ENCODE peak calls at places on chromosomes 12 and 14, in four cellular contexts. I is K562, P is HepG2, U is GM12878. O is an unnamed sample.

GRCh38 chr14:65167072-65167645 is 64.8 kb upstream of the MAX start:
- DNase-seq in U (no peak), I (no peak), P (no peak), O (no peak)

GRCh38 chr14:23624830-23625404 is 11.2 kb upstream of the DHRS2 start:
- DNase-seq in I (no peak), P (no peak), U (no peak), O (no peak)

GRCh38 chr12:54592316-54592715 is 3.9 kb upstream of the PPP1R1A start:
- DNase-seq in I (no peak), U (no peak), P (no peak), O (no peak)

GRCh38 chr12:21894792-21895392 is 46.3 kb downstream of the ABCC9 start:
- DNase-seq in P (no peak), I (no peak), U (no peak), O (no peak)

GRCh38 chr12:25368542-25368941 is 117.8 kb upstream of the KRAS start:
- DNase-seq in I (no peak), P (no peak), U (no peak), O (no peak)

GRCh38 chr12:116389990-116390655 is 112.6 kb upstream of the MED13L start:
- DNase-seq in U (no peak), P (no peak), I (no peak), O (no peak)

GRCh38 chr12:63753743-63754142 is 26.0 kb upstream of the RXYLT1 start:
- DNase-seq in I (no peak), P (no peak), U (no peak), O (no peak)

GRCh38 chr14:89912667-89913211 is 41.8 kb downstream of the EFCAB11 start:
- DNase-seq in U (no peak), I (no peak), P (peak), O (no peak)

GRCh38 chr12:14774944-14775651 is 28.2 kb downstream of the WBP11 start:
- DNase-seq in U (no peak), P (no peak), I (no peak), O (no peak)

GRCh38 chr14:104665663-104666522 is 23.5 kb upstream of the INF2 start:
- DNase-seq in I (no peak), P (peak), U (no peak), O (no peak)

DNA sequence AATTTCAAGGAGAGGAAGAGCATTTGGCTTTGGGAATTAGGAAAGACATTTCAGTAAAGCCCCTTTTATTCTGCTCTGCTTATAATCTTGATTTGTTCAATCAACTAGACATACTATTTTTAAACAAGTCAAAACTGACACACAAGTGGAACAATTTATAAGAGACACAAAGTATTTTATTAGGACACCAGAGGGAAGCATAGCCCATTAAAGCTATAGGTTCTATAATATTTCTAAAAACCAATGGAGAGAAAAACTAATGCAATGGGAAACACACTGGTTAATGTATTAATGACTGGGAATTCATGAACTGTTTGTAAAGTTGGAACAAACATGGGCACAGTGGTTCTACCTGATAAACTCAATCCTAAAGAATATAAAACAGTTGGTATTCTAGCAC is 15.3 kb upstream of the CERS5 start:
- DNase-seq in U (no peak), I (no peak), P (no peak), O (no peak)
- TF ChIP-seq ETV6 in U (no peak), I (no peak), P (no peak), O (no peak)

GRCh38 chr14:24677956-24678355 is 44.0 kb upstream of the GZMB start:
- DNase-seq in U (no peak), P (no peak), I (no peak), O (no peak)

GRCh38 chr14:24670594-24670993 is 36.6 kb upstream of the GZMB start:
- DNase-seq in I (no peak), U (no peak), P (no peak), O (no peak)

GRCh38 chr14:24673059-24673458 is 39.1 kb upstream of the GZMB start:
- DNase-seq in P (no peak), U (no peak), I (no peak), O (no peak)

GRCh38 chr14:24673534-24674203 is 39.7 kb upstream of the GZMB start:
- DNase-seq in U (peak), I (no peak), P (no peak), O (no peak)

DNA sequence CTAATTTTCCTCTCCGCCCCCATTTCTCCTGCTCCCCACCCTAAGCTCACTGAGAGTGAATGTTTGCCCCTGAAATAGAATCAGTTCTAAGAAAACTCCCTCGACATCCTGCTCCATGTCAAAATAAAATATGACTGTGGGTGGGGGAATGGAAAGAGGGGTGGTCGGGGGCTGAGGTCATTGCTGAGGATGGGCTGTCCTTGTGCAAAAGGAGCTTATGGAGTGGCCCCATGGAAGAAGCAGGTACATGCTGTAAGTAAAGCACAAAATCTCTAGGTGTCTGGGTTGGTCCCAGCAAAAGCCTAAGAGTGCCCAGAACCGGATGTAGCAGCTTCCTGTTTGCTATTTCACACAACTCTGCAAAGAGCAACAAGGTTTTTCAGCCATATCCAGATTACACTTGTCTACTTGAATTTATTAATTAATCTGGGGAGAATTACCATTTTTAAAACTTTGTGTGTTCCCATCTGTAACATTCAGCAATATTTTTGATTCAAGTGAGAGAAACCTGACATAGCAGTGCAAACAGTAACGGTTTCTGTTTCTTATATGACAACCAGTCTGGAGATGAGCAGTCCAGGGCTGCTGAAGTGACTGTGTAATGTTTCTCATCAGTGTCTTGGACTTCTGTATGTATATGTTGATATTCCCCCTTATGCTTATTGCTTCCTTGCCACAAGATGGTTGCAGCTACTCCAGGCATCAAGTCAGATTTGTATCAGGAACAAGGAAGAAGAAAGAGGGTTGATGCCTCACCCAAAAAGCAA is 40.4 kb upstream of the GZMB start:
- DNase-seq in I (no peak), P (no peak), U (no peak), O (no peak)
- TF ChIP-seq ETV6 in I (no peak), P (no peak), U (peak), O (no peak)

DNA sequence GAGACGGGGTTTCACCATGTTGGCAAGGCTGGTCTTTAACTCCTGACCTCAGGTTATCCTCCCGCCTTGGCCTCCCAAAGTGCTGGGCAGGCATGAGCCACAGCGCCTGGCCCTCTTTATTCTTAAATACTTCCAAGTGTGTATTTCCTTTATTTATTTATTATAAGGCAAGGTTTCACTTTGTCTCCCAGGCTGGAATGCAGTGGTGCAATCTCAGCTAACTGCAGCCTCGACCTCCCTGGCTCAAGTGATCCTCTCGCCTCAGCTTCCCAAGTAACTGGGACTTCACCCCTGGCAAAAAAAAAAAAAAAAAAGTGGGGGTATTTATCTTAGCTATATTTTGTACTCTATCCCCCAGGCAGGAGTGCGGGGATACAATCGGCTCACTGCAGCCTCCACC is 6.8 kb downstream of the FAM216A start:
- DNase-seq in U (no peak), I (no peak), P (no peak), O (no peak)
- TF ChIP-seq ETV6 in U (no peak), I (no peak), P (no peak), O (no peak)

GRCh38 chr12:51947597-51947996 is 3.9 kb upstream of the ACVR1B start:
- DNase-seq in P (no peak), I (no peak), U (no peak), O (no peak)

GRCh38 chr12:51948066-51948465 is 3.4 kb upstream of the ACVR1B start:
- DNase-seq in I (no peak), P (no peak), U (no peak), O (no peak)

GRCh38 chr12:51951199-51951842 is at the start of gene ACVR1B:
- DNase-seq in U (peak), P (peak), I (peak), O (peak)

GRCh38 chr12:51950682-51951198 is 759 bp upstream of the ACVR1B start:
- DNase-seq in U (no peak), P (no peak), I (no peak), O (no peak)

DNA sequence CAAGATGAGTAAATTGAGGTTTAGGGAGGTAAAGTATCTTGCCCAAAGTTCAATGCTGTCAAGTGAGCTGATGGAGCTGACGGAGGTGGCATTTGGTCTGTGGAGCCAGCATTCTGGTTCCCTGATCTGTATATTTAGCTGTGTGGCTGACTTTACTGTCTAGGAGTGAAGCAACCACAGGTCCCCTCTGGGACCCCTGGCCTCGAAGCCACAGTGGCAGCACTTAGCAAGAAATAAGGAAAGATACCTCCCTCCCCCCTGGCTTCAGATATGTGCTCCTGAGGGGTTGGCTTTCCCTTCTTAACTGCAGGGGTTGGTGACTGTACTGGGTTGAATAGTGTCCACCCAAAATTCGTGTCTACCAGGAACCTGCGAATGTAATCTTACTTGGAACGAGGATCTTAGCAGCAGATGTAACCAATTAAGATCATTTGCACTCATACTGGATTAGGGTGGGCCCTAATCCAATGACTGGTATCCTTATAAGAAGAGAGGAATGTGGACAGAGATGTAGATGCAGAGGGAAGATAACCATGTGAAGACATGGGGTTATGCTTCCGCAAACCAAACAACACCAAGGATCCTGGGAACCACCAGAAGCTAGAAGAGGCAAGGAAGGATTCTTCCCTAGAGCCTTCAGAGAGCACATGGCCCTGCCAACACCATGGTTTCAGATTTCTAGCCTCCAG is 2.0 kb upstream of the ACVR1B start:
- DNase-seq in U (no peak), I (no peak), P (no peak), O (no peak)
- TF ChIP-seq ETV6 in U (no peak), I (no peak), P (no peak), O (no peak)

GRCh38 chr12:28550757-28551381 is 360.6 kb downstream of the CCDC91 start:
- DNase-seq in U (no peak), P (peak), I (no peak), O (no peak)

GRCh38 chr12:28558232-28558631 is 368.0 kb downstream of the CCDC91 start:
- DNase-seq in P (no peak), U (no peak), I (no peak), O (no peak)

GRCh38 chr12:28555729-28556128 is 365.5 kb downstream of the CCDC91 start:
- DNase-seq in U (no peak), I (no peak), P (no peak), O (no peak)

GRCh38 chr12:28552472-28553061 is 362.3 kb downstream of the CCDC91 start:
- DNase-seq in U (no peak), P (no peak), I (no peak), O (no peak)
- TF ChIP-seq ETV6 in U (no peak), P (no peak), I (no peak), O (no peak)

GRCh38 chr12:82625523-82625922 is 61.2 kb upstream of the TMTC2 start:
- DNase-seq in P (no peak), I (no peak), U (no peak), O (no peak)

DNA sequence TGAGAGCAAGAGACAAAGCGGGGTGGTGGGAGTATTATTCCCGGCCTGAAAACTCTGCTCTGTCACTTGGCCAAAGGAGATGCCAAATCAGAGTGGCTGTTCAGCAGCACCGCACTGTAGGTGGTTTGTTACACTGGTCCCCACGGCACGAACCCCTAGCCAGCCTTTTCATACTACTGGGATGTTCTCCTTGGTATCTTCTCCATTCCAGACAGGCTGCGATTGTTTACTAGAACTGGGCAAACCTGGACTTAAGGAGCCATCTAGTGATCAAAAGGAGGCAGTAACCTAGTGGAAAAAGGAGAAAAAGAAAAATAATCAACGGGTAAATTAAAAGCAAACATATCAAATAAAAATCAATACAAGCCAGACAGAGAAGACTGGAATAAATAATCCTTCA is 58.9 kb upstream of the TMTC2 start:
- DNase-seq in I (no peak), U (no peak), P (peak), O (no peak)
- TF ChIP-seq ETV6 in I (no peak), U (no peak), P (no peak), O (no peak)

GRCh38 chr14:43247877-43248276 is 1259.2 kb downstream of the FSCB start:
- DNase-seq in U (no peak), I (no peak), P (no peak), O (no peak)

GRCh38 chr14:43244142-43244625 is 1262.9 kb downstream of the FSCB start:
- DNase-seq in U (no peak), I (no peak), P (no peak), O (no peak)

DNA sequence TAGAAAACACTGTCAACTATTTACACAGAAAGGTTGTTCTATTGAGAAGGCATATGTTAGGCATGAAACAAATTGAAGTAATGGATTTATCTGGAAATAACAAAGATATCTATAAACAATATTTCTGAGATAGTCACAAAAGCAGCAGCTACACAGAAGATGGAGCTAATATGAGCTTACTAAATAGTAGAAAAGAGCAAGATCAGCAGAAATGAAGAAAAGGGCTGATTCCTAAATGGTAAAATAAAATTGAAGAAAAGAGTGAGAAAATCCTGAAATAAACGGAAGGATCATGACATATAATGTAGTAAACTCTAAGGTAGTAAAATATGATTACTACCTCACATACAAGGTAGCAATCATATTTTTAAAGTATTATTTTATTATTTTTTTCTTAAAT is 1263.9 kb downstream of the FSCB start:
- DNase-seq in P (no peak), U (no peak), I (no peak), O (no peak)
- TF ChIP-seq ETV6 in P (no peak), U (no peak), I (no peak), O (no peak)

GRCh38 chr12:113200016-113200797 is 14.7 kb downstream of the RITA1 start:
- DNase-seq in P (no peak), U (no peak), I (no peak), O (no peak)

GRCh38 chr12:113196582-113196981 is 11.1 kb downstream of the RITA1 start:
- DNase-seq in U (no peak), P (no peak), I (no peak), O (no peak)

GRCh38 chr12:113196996-113197395 is 11.5 kb downstream of the RITA1 start:
- DNase-seq in I (peak), P (peak), U (no peak), O (peak)

GRCh38 chr12:113197518-113198077 is 12.1 kb downstream of the RITA1 start:
- DNase-seq in I (no peak), U (no peak), P (no peak), O (no peak)

DNA sequence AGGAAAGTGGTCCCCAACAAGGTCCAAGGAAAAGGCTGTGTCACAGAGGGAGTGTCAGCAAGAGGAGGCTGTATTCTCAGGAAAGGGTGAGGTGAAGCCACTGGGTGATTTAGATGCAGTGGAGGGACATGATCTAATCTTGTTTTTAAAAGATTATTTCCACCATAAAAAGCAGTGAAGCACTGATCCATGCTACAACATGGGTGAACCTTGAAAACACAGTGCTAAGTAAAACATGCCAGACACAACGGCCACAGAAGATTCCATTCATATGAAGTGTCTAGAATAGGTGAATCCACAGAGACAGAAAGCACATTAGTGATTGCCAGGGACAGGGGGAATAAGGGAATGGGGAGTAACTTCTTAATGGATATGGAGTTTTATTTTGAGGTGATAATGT is 12.8 kb downstream of the RITA1 start:
- DNase-seq in I (no peak), U (no peak), P (no peak), O (no peak)
- TF ChIP-seq ETV6 in I (no peak), U (no peak), P (no peak), O (no peak)

O was measured in WTC11.